ENCODE peak calls at places on chromosome 7, in four cellular contexts. T is stomach; N is mesendoderm; Q is naive thymus-derived CD4-positive, alpha-beta T cell. S is an unnamed sample. For H3K36me3, the result is how much of the 10 kb centered on the place peaks cover.

GRCh38 chr7:142557971-142558582 is 191.2 kb upstream of the PRSS1 start:
- DNase-seq in Q (peak), T (no peak), N (peak), S (peak)

GRCh38 chr7:768881-769504 is 41.9 kb upstream of the PRKAR1B start:
- DNase-seq in N (peak), T (peak), Q (no peak), S (peak)

GRCh38 chr7:77587276-77587675 is 50.2 kb downstream of the PTPN12 start:
- DNase-seq in N (no peak), Q (no peak), T (no peak), S (no peak)

GRCh38 chr7:19958309-19958896 is 185.0 kb upstream of the TMEM196 start:
- DNase-seq in N (peak), Q (no peak), T (no peak), S (no peak)

GRCh38 chr7:23026164-23026563 is 12.2 kb upstream of the HYCC1 start:
- DNase-seq in T (no peak), N (no peak), Q (no peak), S (no peak)

GRCh38 chr7:95473276-95473985 is 12.3 kb upstream of the ASB4 start:
- DNase-seq in Q (no peak), T (no peak), N (peak), S (no peak)

GRCh38 chr7:78164459-78164858 is 365.9 kb downstream of the PHTF2 start:
- DNase-seq in N (no peak), Q (no peak), T (no peak), S (no peak)

GRCh38 chr7:71157757-71158156 is 25.8 kb downstream of the GALNT17 start:
- DNase-seq in T (no peak), N (no peak), Q (no peak), S (no peak)

GRCh38 chr7:1698221-1698620 is 28.1 kb downstream of the ELFN1 start:
- DNase-seq in Q (no peak), T (no peak), N (no peak), S (no peak)

GRCh38 chr7:75649462-75649861 is 89.3 kb downstream of the HIP1 start:
- DNase-seq in T (no peak), N (peak), Q (no peak), S (no peak)

GRCh38 chr7:89103564-89103963 is 308.0 kb upstream of the TEX47 start:
- DNase-seq in N (no peak), Q (no peak), T (no peak), S (no peak)

GRCh38 chr7:12418452-12418851 is 14.8 kb upstream of the VWDE start:
- DNase-seq in Q (no peak), N (no peak), T (no peak), S (no peak)

GRCh38 chr7:5607958-5608656 is 173.4 kb downstream of the RNF216 start:
- DNase-seq in N (peak), T (no peak), Q (no peak), S (no peak)

GRCh38 chr7:111198255-111198654 is 107.3 kb downstream of the LRRN3 start:
- DNase-seq in Q (no peak), N (no peak), T (no peak), S (no peak)

GRCh38 chr7:55120074-55120473 is 101.3 kb downstream of the EGFR start:
- DNase-seq in Q (no peak), T (no peak), N (no peak), S (no peak)

GRCh38 chr7:135774284-135774683 is 25.7 kb upstream of the FAM180A start:
- DNase-seq in Q (no peak), T (no peak), N (peak), S (peak)

GRCh38 chr7:47435889-47436312 is 146.0 kb downstream of the TNS3 start:
- DNase-seq in T (peak), Q (no peak), N (peak), S (peak)

GRCh38 chr7:108406474-108406873 is 49.8 kb downstream of the NRCAM start:
- DNase-seq in Q (no peak), T (no peak), N (no peak), S (peak)

GRCh38 chr7:137772748-137773147 is 74.0 kb downstream of the DGKI start:
- DNase-seq in Q (no peak), T (no peak), N (peak), S (no peak)

GRCh38 chr7:54860003-54860775 is 101.2 kb upstream of the SEC61G start:
- DNase-seq in T (no peak), Q (no peak), N (no peak), S (no peak)

GRCh38 chr7:96720843-96721242 is 11.2 kb upstream of the SEM1 start:
- DNase-seq in Q (no peak), T (no peak), N (no peak), S (no peak)

GRCh38 chr7:73703225-73703624 is 16.2 kb downstream of the STX1A start:
- DNase-seq in Q (no peak), T (no peak), N (no peak), S (no peak)

GRCh38 chr7:14377646-14378266 is 388.3 kb upstream of the ETV1 start:
- DNase-seq in N (no peak), Q (no peak), T (no peak), S (no peak)

GRCh38 chr7:119515214-119515613 is 757.8 kb upstream of the KCND2 start:
- DNase-seq in Q (no peak), N (no peak), T (no peak), S (no peak)

GRCh38 chr7:119514326-119514725 is 758.6 kb upstream of the KCND2 start:
- DNase-seq in N (no peak), T (no peak), Q (no peak), S (no peak)

GRCh38 chr7:119515962-119516361 is 757.0 kb upstream of the KCND2 start:
- DNase-seq in N (no peak), T (no peak), Q (no peak), S (no peak)
- H3K27ac ChIP-seq in N (no peak), T (no peak), Q (no peak), S (no peak)

DNA sequence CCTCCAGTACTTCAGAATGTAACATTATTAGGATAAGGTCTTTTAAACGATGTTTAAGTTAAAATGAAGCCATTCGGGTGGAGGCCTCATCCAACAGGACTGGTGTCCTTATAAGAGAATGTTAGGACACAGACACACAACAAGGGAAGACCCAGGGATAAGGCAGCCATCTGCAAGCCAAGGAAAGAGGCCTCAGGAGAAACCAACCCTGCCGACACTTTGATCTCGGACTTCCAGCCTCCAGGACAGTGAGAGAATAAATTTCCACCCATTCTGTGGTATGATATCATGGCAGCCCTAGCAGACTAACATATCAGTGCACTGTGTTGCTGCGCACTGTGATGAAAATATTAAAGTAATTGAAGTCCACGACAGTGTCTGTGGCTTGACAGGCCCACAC is 250.8 kb downstream of the COBL start:
- DNase-seq in N (no peak), T (no peak), Q (no peak), S (no peak)
- H3K36me3 ChIP-seq in N (under half), T (under half), Q (under half), S (under half)

DNA sequence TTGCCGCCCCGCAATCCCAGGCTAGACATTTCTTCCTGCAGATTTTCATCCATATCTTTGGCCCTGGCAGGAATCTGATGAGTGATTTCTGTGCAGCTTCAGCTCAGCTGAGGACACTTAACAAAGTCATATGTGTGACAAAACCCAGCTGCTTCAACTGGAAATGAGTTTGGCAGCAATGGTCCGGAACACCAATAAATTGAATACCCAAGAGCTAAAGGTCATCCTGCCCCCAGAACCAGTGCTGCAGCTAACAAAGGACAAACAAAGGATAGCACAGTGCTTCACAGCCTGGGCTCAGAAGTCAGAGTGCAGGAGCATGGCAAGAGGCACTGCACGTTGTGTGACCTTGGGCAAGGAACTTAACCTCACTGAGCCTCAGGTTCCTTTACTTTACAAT is 40.0 kb upstream of the TRIL start:
- DNase-seq in Q (no peak), T (no peak), N (no peak), S (no peak)
- H3K4me3 ChIP-seq in Q (no peak), T (no peak), N (no peak), S (no peak)

DNA sequence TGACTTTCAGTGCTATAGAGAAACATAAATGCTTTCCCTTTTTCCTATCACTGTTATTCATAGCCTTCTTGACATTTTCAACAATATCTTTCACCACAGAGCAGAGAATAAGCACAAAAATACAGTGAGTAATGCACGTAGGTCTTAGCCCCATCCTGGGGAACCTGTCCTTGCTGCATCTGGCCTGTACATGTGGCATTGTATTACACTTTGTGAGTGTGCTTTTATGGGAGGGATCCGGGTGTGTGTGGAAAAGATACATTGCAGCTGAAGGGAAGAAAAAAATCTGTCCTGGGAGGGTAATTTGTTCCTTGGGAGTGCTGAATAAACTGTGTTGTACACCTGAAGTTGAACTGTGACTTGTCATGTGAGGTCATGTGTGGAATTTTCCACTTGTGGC is 422.7 kb upstream of the LRGUK start:
- DNase-seq in N (no peak), Q (no peak), T (no peak), S (no peak)
- H3K27ac ChIP-seq in N (no peak), Q (no peak), T (no peak), S (no peak)

GRCh38 chr7:36407636-36408550 is 18.2 kb downstream of the ANLN start:
- DNase-seq in Q (no peak), T (no peak), N (no peak), S (no peak)
- H3K36me3 ChIP-seq in Q (under half), T (under half), N (under half), S (under half)

GRCh38 chr7:158133057-158133456 is 454.6 kb downstream of the PTPRN2 start:
- DNase-seq in N (no peak), T (peak), Q (no peak), S (no peak)

GRCh38 chr7:158127241-158127640 is 460.4 kb downstream of the PTPRN2 start:
- DNase-seq in T (no peak), Q (no peak), N (no peak), S (no peak)

GRCh38 chr7:158129037-158130022 is 458.3 kb downstream of the PTPRN2 start:
- DNase-seq in Q (no peak), T (peak), N (no peak), S (no peak)

GRCh38 chr7:158128572-158128971 is 459.1 kb downstream of the PTPRN2 start:
- DNase-seq in N (peak), Q (no peak), T (no peak), S (no peak)

GRCh38 chr7:158130023-158130409 is 457.6 kb downstream of the PTPRN2 start:
- DNase-seq in Q (no peak), T (no peak), N (no peak), S (no peak)
- H3K4me3 ChIP-seq in Q (no peak), T (no peak), N (no peak), S (no peak)

DNA sequence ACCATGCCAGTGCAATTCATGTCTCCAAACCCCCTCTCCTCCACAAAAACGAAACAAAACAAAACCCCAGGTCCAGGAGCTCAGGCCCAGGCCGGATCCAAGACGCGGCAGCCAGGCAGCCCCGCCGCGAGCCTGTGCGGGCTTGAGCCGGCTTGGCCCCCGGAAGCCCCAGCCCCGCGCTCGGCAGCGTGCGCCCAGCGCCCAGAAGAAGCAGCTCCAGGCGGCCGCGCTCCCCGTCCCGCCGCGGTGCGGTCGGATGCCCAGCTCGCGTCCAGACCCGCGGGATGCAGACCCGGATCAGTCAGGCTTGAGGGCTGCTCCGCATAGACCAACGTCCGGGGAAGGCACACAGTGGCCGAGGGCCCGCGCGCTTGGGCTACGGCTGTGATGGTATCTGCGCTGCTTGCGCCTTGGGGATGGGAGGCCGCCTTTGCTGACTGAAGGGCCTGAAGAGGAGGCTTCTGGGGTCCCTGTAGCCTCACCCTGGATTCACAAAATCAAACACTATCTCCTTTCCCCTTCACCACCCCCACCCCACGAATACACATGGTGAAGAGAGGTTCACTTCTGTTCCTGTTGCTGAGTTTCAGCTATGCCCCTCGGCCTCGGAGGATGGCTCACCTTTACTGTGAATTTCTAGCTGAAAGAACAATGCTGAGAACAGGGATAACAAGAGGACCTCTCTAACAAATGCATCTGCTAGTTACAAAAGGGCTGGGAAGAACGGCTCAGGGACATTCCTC is 79.9 kb upstream of the EN2 start:
- DNase-seq in T (no peak), Q (no peak), N (peak), S (no peak)
- H3K27ac ChIP-seq in T (no peak), Q (no peak), N (no peak), S (no peak)